ENCODE peak calls at places on chromosome 17, in eight cellular contexts. C is GM23338, P is SK-N-SH, V is PC-3, J is HCT116, I is OCI-LY7, L is neural progenitor cell, F is MM.1S. D is an unnamed sample.

GRCh38 chr17:30586818-30587595 is 109.8 kb downstream of the GOSR1 start:
- DNase-seq in C (no peak), P (no peak), V (no peak), J (no peak), I (no peak), L (no peak), F (no peak), D (no peak)

GRCh38 chr17:13306310-13306962 is 288.6 kb upstream of the ELAC2 start:
- DNase-seq in C (peak; percentile 83), P (peak; percentile 60), V (peak; percentile 86), J (peak; percentile 81), I (peak; percentile 21), L (peak; percentile 75), F (no peak), D (peak; percentile 71)

GRCh38 chr17:43356450-43356849 is 42.3 kb upstream of the ARL4D start:
- DNase-seq in C (no peak), P (no peak), V (no peak), J (no peak), I (no peak), L (no peak), F (no peak), D (no peak)

GRCh38 chr17:30921544-30922196 is at the start of gene ADAP2:
- DNase-seq in C (peak; percentile 75), P (peak; percentile 69), V (peak; percentile 36), J (peak; percentile 19), I (peak; percentile 27), L (peak; percentile 76), F (peak; percentile 19), D (peak; percentile 54)

GRCh38 chr17:62778990-62779681 is 29.0 kb downstream of the MARCHF10 start:
- DNase-seq in C (no peak), P (peak; percentile 45), V (peak; percentile 98), J (peak; percentile 88), I (no peak), L (no peak), F (no peak), D (peak; percentile 88)

GRCh38 chr17:44043326-44043725 is 23.1 kb downstream of the LSM12 start:
- DNase-seq in C (no peak), P (no peak), V (no peak), J (no peak), I (no peak), L (no peak), F (no peak), D (no peak)

GRCh38 chr17:73856585-73856984 is 212.3 kb upstream of the SDK2 start:
- DNase-seq in C (no peak), P (peak; percentile 62), V (no peak), J (no peak), I (no peak), L (no peak), F (no peak), D (no peak)

GRCh38 chr17:65666869-65667268 is 105.4 kb upstream of the AXIN2 start:
- DNase-seq in C (no peak), P (no peak), V (no peak), J (no peak), I (no peak), L (peak; percentile 87), F (no peak), D (no peak)

GRCh38 chr17:27078296-27078695 is 215.6 kb upstream of the WSB1 start:
- DNase-seq in C (no peak), P (no peak), V (no peak), J (no peak), I (no peak), L (no peak), F (no peak), D (no peak)

GRCh38 chr17:42317256-42317966 is 29.1 kb downstream of the STAT5A start:
- DNase-seq in C (no peak), P (no peak), V (no peak), J (no peak), I (no peak), L (no peak), F (no peak), D (peak; percentile 33)

GRCh38 chr17:75983501-75984181 is 4.6 kb downstream of the TEN1 start:
- DNase-seq in C (peak; percentile 71), P (no peak), V (no peak), J (no peak), I (no peak), L (no peak), F (no peak), D (no peak)

GRCh38 chr17:19269102-19269501 is 31.9 kb downstream of the EPN2 start:
- DNase-seq in C (no peak), P (no peak), V (no peak), J (no peak), I (no peak), L (no peak), F (no peak), D (no peak)

GRCh38 chr17:19996086-19996485 is 13.1 kb upstream of the SPECC1 start:
- DNase-seq in C (no peak), P (no peak), V (no peak), J (no peak), I (no peak), L (no peak), F (no peak), D (no peak)

DNA sequence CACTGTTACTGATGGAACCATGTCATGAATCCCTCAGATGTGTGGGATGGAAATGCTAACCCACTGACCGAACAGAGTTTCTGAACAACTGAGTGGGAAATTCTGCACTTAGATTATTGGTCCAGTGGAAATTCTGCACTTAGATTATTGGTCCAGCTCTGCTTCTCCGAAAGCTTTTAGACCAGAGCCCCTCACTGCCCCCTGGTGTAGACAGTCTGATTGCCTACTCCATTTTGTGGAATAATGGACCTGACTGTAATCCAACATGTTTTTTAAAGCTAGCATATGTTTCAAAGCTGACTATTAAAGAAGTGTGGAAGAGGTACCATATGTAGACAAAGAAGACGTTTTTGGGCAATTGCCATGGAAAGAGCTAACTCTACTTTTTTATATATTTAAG is 50.3 kb upstream of the TBX2 start:
- DNase-seq in C (no peak), P (no peak), V (peak; percentile 38), J (no peak), I (no peak), L (no peak), F (no peak), D (no peak)
- TF ChIP-seq CTCF in C (peak; percentile 56), P (peak; percentile 61), V (peak; percentile 63), J (peak; percentile 44), I (peak; percentile 37), L (peak; percentile 48), F (no peak), D (no peak)

GRCh38 chr17:48603959-48604769 is 622 bp downstream of the HOXB6 start:
- DNase-seq in C (peak; percentile 69), P (no peak), V (peak; percentile 79), J (peak; percentile 69), I (no peak), L (no peak), F (no peak), D (peak; percentile 40)
- H3K4me3 ChIP-seq in C (no peak overlapping the region), P (no peak overlapping the region), V (peak overlapping the region; percentile 82), J (peak overlapping the region; percentile 78), I (no peak overlapping the region), L (no peak overlapping the region), F (no peak overlapping the region), D (peak overlapping the region; percentile 15)

GRCh38 chr17:78806451-78806850 is 24.4 kb upstream of the CYTH1 start:
- DNase-seq in C (no peak), P (no peak), V (peak; percentile 20), J (no peak), I (no peak), L (no peak), F (no peak), D (no peak)
- TF ChIP-seq EZH2phosphoT487 in C (no peak), P (no peak), V (no peak), J (no peak), I (no peak), L (no peak), F (no peak), D (no peak)

DNA sequence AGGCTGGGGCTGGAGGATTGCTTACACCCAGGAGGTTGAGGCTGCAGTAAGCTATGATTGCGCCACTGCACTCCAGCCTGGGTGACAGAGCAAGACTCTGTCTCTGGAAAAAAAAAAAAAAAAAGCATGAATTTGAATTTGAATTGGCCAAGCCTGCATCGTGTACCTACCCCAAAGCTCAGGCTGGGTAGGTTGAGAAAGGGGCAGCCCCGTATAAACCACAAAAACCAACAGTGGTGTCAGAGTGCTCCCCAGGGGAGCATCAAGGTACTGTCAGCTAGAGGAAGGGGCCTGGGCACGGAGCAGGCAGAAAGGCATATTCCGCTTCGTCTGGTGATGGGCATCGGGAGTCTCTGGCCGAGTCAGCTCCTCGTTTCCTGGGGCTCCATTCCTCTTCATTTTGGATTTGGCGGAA is 40.9 kb downstream of the RAP1GAP2 start:
- DNase-seq in C (peak; percentile 40), P (no peak), V (no peak), J (no peak), I (peak; percentile 78), L (no peak), F (peak; percentile 66), D (no peak)
- TF ChIP-seq CTCF in C (no peak), P (no peak), V (no peak), J (no peak), I (peak; percentile 68), L (no peak), F (peak; percentile 60), D (no peak)

DNA sequence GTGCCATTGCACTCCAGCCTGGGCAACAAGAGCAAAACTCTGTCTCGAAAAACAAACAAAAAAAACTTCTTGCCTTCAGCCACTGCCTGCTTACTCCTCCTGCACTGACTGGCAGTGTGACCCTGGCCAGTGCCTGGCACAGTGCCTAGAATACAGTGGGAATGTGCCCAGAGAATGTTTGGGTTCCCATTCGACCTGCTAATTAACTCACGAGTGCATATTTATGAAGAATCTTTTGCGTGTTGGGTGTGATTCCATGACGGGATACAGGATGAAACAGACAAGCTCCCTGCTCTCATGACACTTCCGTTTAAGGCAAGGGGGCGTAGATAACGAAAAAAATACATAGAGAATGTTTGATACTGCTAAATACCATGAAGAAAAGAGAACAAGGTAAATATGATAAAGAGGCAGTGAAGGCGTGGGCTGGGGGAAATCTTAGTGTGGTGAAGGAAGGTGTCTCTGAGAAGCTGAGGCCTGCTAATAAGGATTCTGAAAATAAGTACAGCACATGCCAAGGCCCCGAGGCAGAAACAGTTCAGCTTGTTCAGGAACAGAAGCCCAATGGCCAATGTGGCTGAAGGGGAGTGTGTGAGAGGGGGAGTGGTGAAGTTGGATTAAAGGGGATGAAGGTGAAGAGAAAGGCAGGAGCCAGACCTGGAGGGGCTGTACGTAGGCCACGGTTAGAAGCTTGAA is 4.3 kb downstream of the ABI3 start:
- DNase-seq in C (no peak), P (peak; percentile 29), V (no peak), J (no peak), I (no peak), L (no peak), F (no peak), D (no peak)
- H3K4me3 ChIP-seq in C (no peak overlapping the region), P (no peak overlapping the region), V (no peak overlapping the region), J (no peak overlapping the region), I (peak overlapping the region; percentile 82), L (no peak overlapping the region), F (no peak overlapping the region), D (no peak overlapping the region)